ENCODE peak calls at places on chromosomes 3 and 15, in eight cellular contexts. One of them, this sample, is unnamed.

GRCh38 chr15:40941078-40941527 is 12.0 kb downstream of the DLL4 start:
- DNase-seq in NCI-H1436: no peak
- DNase-seq in nephron progenitor cell: no peak
- DNase-seq in retina: peak
- DNase-seq in ELR: peak
- DNase-seq in NCI-H748 treated with DMSO at 0.1 percent for 48 hours: no peak
- DNase-seq in activated CD8-positive, alpha-beta memory T cell treated with anti-CD3 and anti-CD28 coated beads for 24 hours: no peak
- DNase-seq in activated CD4-positive, alpha-beta T cell treated with anti-CD3 and anti-CD28 coated beads, Interleukin-2, amount 10 ng/mL, durations not matched to agents 7 days and 5 days: no peak
- DNase-seq in this sample: no peak

GRCh38 chr15:68106656-68107055 is 52.5 kb downstream of the PIAS1 start:
- DNase-seq in activated CD4-positive, alpha-beta T cell treated with anti-CD3 and anti-CD28 coated beads, Interleukin-2, amount 10 ng/mL, durations not matched to agents 7 days and 5 days: no peak
- DNase-seq in NCI-H1436: no peak
- DNase-seq in activated CD8-positive, alpha-beta memory T cell treated with anti-CD3 and anti-CD28 coated beads for 24 hours: no peak
- DNase-seq in ELR: peak
- DNase-seq in nephron progenitor cell: no peak
- DNase-seq in retina: no peak
- DNase-seq in NCI-H748 treated with DMSO at 0.1 percent for 48 hours: no peak
- DNase-seq in this sample: no peak

GRCh38 chr15:42493694-42494093 is 1.7 kb upstream of the SNAP23 start:
- DNase-seq in activated CD8-positive, alpha-beta memory T cell treated with anti-CD3 and anti-CD28 coated beads for 24 hours: no peak
- DNase-seq in nephron progenitor cell: no peak
- DNase-seq in retina: no peak
- DNase-seq in NCI-H748 treated with DMSO at 0.1 percent for 48 hours: no peak
- DNase-seq in NCI-H1436: no peak
- DNase-seq in ELR: no peak
- DNase-seq in activated CD4-positive, alpha-beta T cell treated with anti-CD3 and anti-CD28 coated beads, Interleukin-2, amount 10 ng/mL, durations not matched to agents 7 days and 5 days: no peak
- DNase-seq in this sample: no peak

GRCh38 chr15:40048155-40048792 is 9.3 kb upstream of the SRP14 start:
- DNase-seq in NCI-H1436: no peak
- DNase-seq in activated CD8-positive, alpha-beta memory T cell treated with anti-CD3 and anti-CD28 coated beads for 24 hours: peak
- DNase-seq in NCI-H748 treated with DMSO at 0.1 percent for 48 hours: no peak
- DNase-seq in activated CD4-positive, alpha-beta T cell treated with anti-CD3 and anti-CD28 coated beads, Interleukin-2, amount 10 ng/mL, durations not matched to agents 7 days and 5 days: peak
- DNase-seq in retina: no peak
- DNase-seq in ELR: no peak
- DNase-seq in nephron progenitor cell: peak
- DNase-seq in this sample: no peak

GRCh38 chr3:14423197-14423743 is 20.9 kb downstream of the SLC6A6 start:
- DNase-seq in ELR: no peak
- DNase-seq in retina: no peak
- DNase-seq in activated CD8-positive, alpha-beta memory T cell treated with anti-CD3 and anti-CD28 coated beads for 24 hours: no peak
- DNase-seq in NCI-H1436: no peak
- DNase-seq in activated CD4-positive, alpha-beta T cell treated with anti-CD3 and anti-CD28 coated beads, Interleukin-2, amount 10 ng/mL, durations not matched to agents 7 days and 5 days: no peak
- DNase-seq in NCI-H748 treated with DMSO at 0.1 percent for 48 hours: no peak
- DNase-seq in nephron progenitor cell: no peak
- DNase-seq in this sample: peak

GRCh38 chr3:148970311-148970710 is 21.0 kb upstream of the GYG1 start:
- DNase-seq in ELR: no peak
- DNase-seq in NCI-H1436: no peak
- DNase-seq in retina: peak
- DNase-seq in activated CD8-positive, alpha-beta memory T cell treated with anti-CD3 and anti-CD28 coated beads for 24 hours: no peak
- DNase-seq in NCI-H748 treated with DMSO at 0.1 percent for 48 hours: no peak
- DNase-seq in activated CD4-positive, alpha-beta T cell treated with anti-CD3 and anti-CD28 coated beads, Interleukin-2, amount 10 ng/mL, durations not matched to agents 7 days and 5 days: no peak
- DNase-seq in nephron progenitor cell: no peak
- DNase-seq in this sample: no peak

GRCh38 chr3:112767177-112767576 is 79.5 kb downstream of the CD200R1L start:
- DNase-seq in nephron progenitor cell: no peak
- DNase-seq in activated CD8-positive, alpha-beta memory T cell treated with anti-CD3 and anti-CD28 coated beads for 24 hours: no peak
- DNase-seq in retina: no peak
- DNase-seq in activated CD4-positive, alpha-beta T cell treated with anti-CD3 and anti-CD28 coated beads, Interleukin-2, amount 10 ng/mL, durations not matched to agents 7 days and 5 days: no peak
- DNase-seq in NCI-H1436: no peak
- DNase-seq in ELR: no peak
- DNase-seq in NCI-H748 treated with DMSO at 0.1 percent for 48 hours: no peak
- DNase-seq in this sample: no peak

GRCh38 chr15:98778263-98778959 is 130.1 kb downstream of the IGF1R start:
- DNase-seq in activated CD4-positive, alpha-beta T cell treated with anti-CD3 and anti-CD28 coated beads, Interleukin-2, amount 10 ng/mL, durations not matched to agents 7 days and 5 days: no peak
- DNase-seq in NCI-H748 treated with DMSO at 0.1 percent for 48 hours: no peak
- DNase-seq in NCI-H1436: no peak
- DNase-seq in retina: no peak
- DNase-seq in ELR: no peak
- DNase-seq in activated CD8-positive, alpha-beta memory T cell treated with anti-CD3 and anti-CD28 coated beads for 24 hours: no peak
- DNase-seq in nephron progenitor cell: no peak
- DNase-seq in this sample: no peak

GRCh38 chr15:90035095-90035834 is 34.1 kb downstream of the ZNF710 start:
- DNase-seq in ELR: peak
- DNase-seq in activated CD8-positive, alpha-beta memory T cell treated with anti-CD3 and anti-CD28 coated beads for 24 hours: no peak
- DNase-seq in activated CD4-positive, alpha-beta T cell treated with anti-CD3 and anti-CD28 coated beads, Interleukin-2, amount 10 ng/mL, durations not matched to agents 7 days and 5 days: no peak
- DNase-seq in nephron progenitor cell: no peak
- DNase-seq in NCI-H1436: no peak
- DNase-seq in retina: no peak
- DNase-seq in NCI-H748 treated with DMSO at 0.1 percent for 48 hours: peak
- DNase-seq in this sample: peak

GRCh38 chr15:35320158-35320780 is 225.7 kb downstream of the DPH6 start:
- DNase-seq in activated CD4-positive, alpha-beta T cell treated with anti-CD3 and anti-CD28 coated beads, Interleukin-2, amount 10 ng/mL, durations not matched to agents 7 days and 5 days: no peak
- DNase-seq in NCI-H1436: no peak
- DNase-seq in NCI-H748 treated with DMSO at 0.1 percent for 48 hours: no peak
- DNase-seq in nephron progenitor cell: no peak
- DNase-seq in activated CD8-positive, alpha-beta memory T cell treated with anti-CD3 and anti-CD28 coated beads for 24 hours: no peak
- DNase-seq in ELR: no peak
- DNase-seq in retina: no peak
- DNase-seq in this sample: no peak

GRCh38 chr15:88331291-88331690 is 74.8 kb upstream of the NTRK3 start:
- DNase-seq in nephron progenitor cell: peak
- DNase-seq in activated CD4-positive, alpha-beta T cell treated with anti-CD3 and anti-CD28 coated beads, Interleukin-2, amount 10 ng/mL, durations not matched to agents 7 days and 5 days: peak
- DNase-seq in retina: peak
- DNase-seq in ELR: peak
- DNase-seq in activated CD8-positive, alpha-beta memory T cell treated with anti-CD3 and anti-CD28 coated beads for 24 hours: peak
- DNase-seq in NCI-H1436: peak
- DNase-seq in NCI-H748 treated with DMSO at 0.1 percent for 48 hours: peak
- DNase-seq in this sample: no peak

GRCh38 chr3:51773529-51773928 is 5.5 kb downstream of the IQCF6 start:
- DNase-seq in ELR: no peak
- DNase-seq in NCI-H1436: no peak
- DNase-seq in activated CD8-positive, alpha-beta memory T cell treated with anti-CD3 and anti-CD28 coated beads for 24 hours: no peak
- DNase-seq in NCI-H748 treated with DMSO at 0.1 percent for 48 hours: no peak
- DNase-seq in retina: no peak
- DNase-seq in activated CD4-positive, alpha-beta T cell treated with anti-CD3 and anti-CD28 coated beads, Interleukin-2, amount 10 ng/mL, durations not matched to agents 7 days and 5 days: no peak
- DNase-seq in nephron progenitor cell: no peak
- DNase-seq in this sample: no peak

GRCh38 chr3:141877911-141878310 is 1.5 kb downstream of the ATP1B3 start:
- DNase-seq in NCI-H748 treated with DMSO at 0.1 percent for 48 hours: no peak
- DNase-seq in retina: peak
- DNase-seq in ELR: peak
- DNase-seq in activated CD4-positive, alpha-beta T cell treated with anti-CD3 and anti-CD28 coated beads, Interleukin-2, amount 10 ng/mL, durations not matched to agents 7 days and 5 days: no peak
- DNase-seq in activated CD8-positive, alpha-beta memory T cell treated with anti-CD3 and anti-CD28 coated beads for 24 hours: no peak
- DNase-seq in NCI-H1436: no peak
- DNase-seq in nephron progenitor cell: no peak
- DNase-seq in this sample: peak

GRCh38 chr3:99753268-99753975 is 64.2 kb upstream of the CMSS1 start:
- DNase-seq in ELR: peak
- DNase-seq in nephron progenitor cell: peak
- DNase-seq in NCI-H1436: peak
- DNase-seq in activated CD8-positive, alpha-beta memory T cell treated with anti-CD3 and anti-CD28 coated beads for 24 hours: no peak
- DNase-seq in retina: peak
- DNase-seq in activated CD4-positive, alpha-beta T cell treated with anti-CD3 and anti-CD28 coated beads, Interleukin-2, amount 10 ng/mL, durations not matched to agents 7 days and 5 days: peak
- DNase-seq in NCI-H748 treated with DMSO at 0.1 percent for 48 hours: peak
- DNase-seq in this sample: peak

GRCh38 chr3:171770689-171771620 is 39.3 kb downstream of the PLD1 start:
- DNase-seq in NCI-H1436: peak
- DNase-seq in ELR: peak
- DNase-seq in NCI-H748 treated with DMSO at 0.1 percent for 48 hours: no peak
- DNase-seq in activated CD8-positive, alpha-beta memory T cell treated with anti-CD3 and anti-CD28 coated beads for 24 hours: no peak
- DNase-seq in nephron progenitor cell: peak
- DNase-seq in retina: peak
- DNase-seq in activated CD4-positive, alpha-beta T cell treated with anti-CD3 and anti-CD28 coated beads, Interleukin-2, amount 10 ng/mL, durations not matched to agents 7 days and 5 days: no peak
- DNase-seq in this sample: peak

GRCh38 chr3:184378650-184379374 is 805 bp upstream of the THPO start:
- DNase-seq in activated CD4-positive, alpha-beta T cell treated with anti-CD3 and anti-CD28 coated beads, Interleukin-2, amount 10 ng/mL, durations not matched to agents 7 days and 5 days: no peak
- DNase-seq in NCI-H1436: no peak
- DNase-seq in activated CD8-positive, alpha-beta memory T cell treated with anti-CD3 and anti-CD28 coated beads for 24 hours: no peak
- DNase-seq in ELR: no peak
- DNase-seq in nephron progenitor cell: no peak
- DNase-seq in retina: no peak
- DNase-seq in NCI-H748 treated with DMSO at 0.1 percent for 48 hours: no peak
- DNase-seq in this sample: no peak

GRCh38 chr3:27387625-27388024 is 18.4 kb upstream of the NEK10 start:
- DNase-seq in ELR: no peak
- DNase-seq in nephron progenitor cell: no peak
- DNase-seq in activated CD4-positive, alpha-beta T cell treated with anti-CD3 and anti-CD28 coated beads, Interleukin-2, amount 10 ng/mL, durations not matched to agents 7 days and 5 days: no peak
- DNase-seq in activated CD8-positive, alpha-beta memory T cell treated with anti-CD3 and anti-CD28 coated beads for 24 hours: no peak
- DNase-seq in retina: no peak
- DNase-seq in NCI-H1436: no peak
- DNase-seq in NCI-H748 treated with DMSO at 0.1 percent for 48 hours: no peak
- DNase-seq in this sample: no peak

GRCh38 chr15:67479781-67480180 is 41.1 kb upstream of the C15orf61 start:
- DNase-seq in retina: no peak
- DNase-seq in activated CD8-positive, alpha-beta memory T cell treated with anti-CD3 and anti-CD28 coated beads for 24 hours: no peak
- DNase-seq in nephron progenitor cell: no peak
- DNase-seq in ELR: no peak
- DNase-seq in activated CD4-positive, alpha-beta T cell treated with anti-CD3 and anti-CD28 coated beads, Interleukin-2, amount 10 ng/mL, durations not matched to agents 7 days and 5 days: no peak
- DNase-seq in NCI-H748 treated with DMSO at 0.1 percent for 48 hours: no peak
- DNase-seq in NCI-H1436: no peak
- DNase-seq in this sample: no peak

GRCh38 chr3:159619341-159619885 is 369.2 kb upstream of the IL12A start:
- DNase-seq in retina: peak
- DNase-seq in NCI-H1436: no peak
- DNase-seq in activated CD4-positive, alpha-beta T cell treated with anti-CD3 and anti-CD28 coated beads, Interleukin-2, amount 10 ng/mL, durations not matched to agents 7 days and 5 days: no peak
- DNase-seq in activated CD8-positive, alpha-beta memory T cell treated with anti-CD3 and anti-CD28 coated beads for 24 hours: no peak
- DNase-seq in ELR: peak
- DNase-seq in NCI-H748 treated with DMSO at 0.1 percent for 48 hours: no peak
- DNase-seq in nephron progenitor cell: peak
- DNase-seq in this sample: no peak

GRCh38 chr15:90481023-90481422 is 48.7 kb upstream of the CRTC3 start:
- DNase-seq in retina: no peak
- DNase-seq in ELR: no peak
- DNase-seq in NCI-H748 treated with DMSO at 0.1 percent for 48 hours: no peak
- DNase-seq in activated CD8-positive, alpha-beta memory T cell treated with anti-CD3 and anti-CD28 coated beads for 24 hours: no peak
- DNase-seq in NCI-H1436: no peak
- DNase-seq in nephron progenitor cell: no peak
- DNase-seq in activated CD4-positive, alpha-beta T cell treated with anti-CD3 and anti-CD28 coated beads, Interleukin-2, amount 10 ng/mL, durations not matched to agents 7 days and 5 days: peak
- DNase-seq in this sample: no peak

GRCh38 chr3:143562789-143563188 is 285.5 kb downstream of the SLC9A9 start:
- DNase-seq in retina: no peak
- DNase-seq in ELR: no peak
- DNase-seq in NCI-H748 treated with DMSO at 0.1 percent for 48 hours: no peak
- DNase-seq in activated CD4-positive, alpha-beta T cell treated with anti-CD3 and anti-CD28 coated beads, Interleukin-2, amount 10 ng/mL, durations not matched to agents 7 days and 5 days: no peak
- DNase-seq in activated CD8-positive, alpha-beta memory T cell treated with anti-CD3 and anti-CD28 coated beads for 24 hours: no peak
- DNase-seq in NCI-H1436: no peak
- DNase-seq in nephron progenitor cell: no peak
- DNase-seq in this sample: no peak

GRCh38 chr15:55758580-55758986 is 15.6 kb upstream of the PRTG start:
- DNase-seq in NCI-H1436: no peak
- DNase-seq in retina: no peak
- DNase-seq in activated CD4-positive, alpha-beta T cell treated with anti-CD3 and anti-CD28 coated beads, Interleukin-2, amount 10 ng/mL, durations not matched to agents 7 days and 5 days: no peak
- DNase-seq in activated CD8-positive, alpha-beta memory T cell treated with anti-CD3 and anti-CD28 coated beads for 24 hours: no peak
- DNase-seq in ELR: no peak
- DNase-seq in nephron progenitor cell: no peak
- DNase-seq in NCI-H748 treated with DMSO at 0.1 percent for 48 hours: no peak
- DNase-seq in this sample: no peak

GRCh38 chr15:60605879-60606304 is 127.0 kb upstream of the ICE2 start:
- DNase-seq in NCI-H1436: no peak
- DNase-seq in NCI-H748 treated with DMSO at 0.1 percent for 48 hours: no peak
- DNase-seq in activated CD8-positive, alpha-beta memory T cell treated with anti-CD3 and anti-CD28 coated beads for 24 hours: no peak
- DNase-seq in ELR: no peak
- DNase-seq in nephron progenitor cell: no peak
- DNase-seq in activated CD4-positive, alpha-beta T cell treated with anti-CD3 and anti-CD28 coated beads, Interleukin-2, amount 10 ng/mL, durations not matched to agents 7 days and 5 days: no peak
- DNase-seq in retina: peak
- DNase-seq in this sample: no peak

GRCh38 chr3:178325330-178325729 is 210.9 kb upstream of the KCNMB2 start:
- DNase-seq in NCI-H1436: peak
- DNase-seq in nephron progenitor cell: no peak
- DNase-seq in NCI-H748 treated with DMSO at 0.1 percent for 48 hours: peak
- DNase-seq in activated CD4-positive, alpha-beta T cell treated with anti-CD3 and anti-CD28 coated beads, Interleukin-2, amount 10 ng/mL, durations not matched to agents 7 days and 5 days: no peak
- DNase-seq in retina: peak
- DNase-seq in ELR: peak
- DNase-seq in activated CD8-positive, alpha-beta memory T cell treated with anti-CD3 and anti-CD28 coated beads for 24 hours: no peak
- DNase-seq in this sample: peak

GRCh38 chr3:34065901-34066300 is 267.5 kb downstream of the PDCD6IP start:
- DNase-seq in activated CD8-positive, alpha-beta memory T cell treated with anti-CD3 and anti-CD28 coated beads for 24 hours: no peak
- DNase-seq in NCI-H748 treated with DMSO at 0.1 percent for 48 hours: no peak
- DNase-seq in nephron progenitor cell: no peak
- DNase-seq in NCI-H1436: no peak
- DNase-seq in ELR: no peak
- DNase-seq in retina: no peak
- DNase-seq in activated CD4-positive, alpha-beta T cell treated with anti-CD3 and anti-CD28 coated beads, Interleukin-2, amount 10 ng/mL, durations not matched to agents 7 days and 5 days: no peak
- DNase-seq in this sample: no peak

GRCh38 chr3:104628185-104628789 is 738.4 kb upstream of the ALCAM start:
- DNase-seq in NCI-H1436: no peak
- DNase-seq in ELR: peak
- DNase-seq in NCI-H748 treated with DMSO at 0.1 percent for 48 hours: no peak
- DNase-seq in retina: no peak
- DNase-seq in activated CD8-positive, alpha-beta memory T cell treated with anti-CD3 and anti-CD28 coated beads for 24 hours: no peak
- DNase-seq in activated CD4-positive, alpha-beta T cell treated with anti-CD3 and anti-CD28 coated beads, Interleukin-2, amount 10 ng/mL, durations not matched to agents 7 days and 5 days: no peak
- DNase-seq in nephron progenitor cell: no peak
- DNase-seq in this sample: peak

GRCh38 chr3:134066539-134067310 is 37.0 kb upstream of the SLCO2A1 start:
- DNase-seq in NCI-H748 treated with DMSO at 0.1 percent for 48 hours: no peak
- DNase-seq in activated CD4-positive, alpha-beta T cell treated with anti-CD3 and anti-CD28 coated beads, Interleukin-2, amount 10 ng/mL, durations not matched to agents 7 days and 5 days: no peak
- DNase-seq in NCI-H1436: no peak
- DNase-seq in activated CD8-positive, alpha-beta memory T cell treated with anti-CD3 and anti-CD28 coated beads for 24 hours: peak
- DNase-seq in nephron progenitor cell: no peak
- DNase-seq in retina: no peak
- DNase-seq in ELR: no peak
- DNase-seq in this sample: no peak

GRCh38 chr15:63042879-63043340 is 363 bp downstream of the TPM1 start:
- DNase-seq in retina: peak
- DNase-seq in NCI-H748 treated with DMSO at 0.1 percent for 48 hours: no peak
- DNase-seq in NCI-H1436: no peak
- DNase-seq in nephron progenitor cell: no peak
- DNase-seq in ELR: peak
- DNase-seq in activated CD4-positive, alpha-beta T cell treated with anti-CD3 and anti-CD28 coated beads, Interleukin-2, amount 10 ng/mL, durations not matched to agents 7 days and 5 days: no peak
- DNase-seq in activated CD8-positive, alpha-beta memory T cell treated with anti-CD3 and anti-CD28 coated beads for 24 hours: peak
- DNase-seq in this sample: no peak

GRCh38 chr3:19947549-19948071 is 713 bp downstream of the RAB5A start:
- DNase-seq in NCI-H748 treated with DMSO at 0.1 percent for 48 hours: peak
- DNase-seq in nephron progenitor cell: peak
- DNase-seq in ELR: peak
- DNase-seq in activated CD8-positive, alpha-beta memory T cell treated with anti-CD3 and anti-CD28 coated beads for 24 hours: peak
- DNase-seq in retina: no peak
- DNase-seq in activated CD4-positive, alpha-beta T cell treated with anti-CD3 and anti-CD28 coated beads, Interleukin-2, amount 10 ng/mL, durations not matched to agents 7 days and 5 days: peak
- DNase-seq in NCI-H1436: peak
- DNase-seq in this sample: peak

GRCh38 chr15:57505949-57506391 is 85.7 kb upstream of the MYZAP start:
- DNase-seq in activated CD8-positive, alpha-beta memory T cell treated with anti-CD3 and anti-CD28 coated beads for 24 hours: no peak
- DNase-seq in ELR: peak
- DNase-seq in nephron progenitor cell: no peak
- DNase-seq in retina: no peak
- DNase-seq in NCI-H748 treated with DMSO at 0.1 percent for 48 hours: peak
- DNase-seq in NCI-H1436: no peak
- DNase-seq in activated CD4-positive, alpha-beta T cell treated with anti-CD3 and anti-CD28 coated beads, Interleukin-2, amount 10 ng/mL, durations not matched to agents 7 days and 5 days: no peak
- DNase-seq in this sample: peak